ENCODE peak calls at places on chromosomes 11 and 22, in ten cellular contexts. Q is fibroblast of villous mesenchyme, L is transverse colon, E is NB4, I is mesothelial cell of epicardium, M is colonic mucosa, O is GM20000, Y is H1, K is fibroblast of mammary gland, D is fibroblast of the aortic adventitia. V is an unnamed sample.

GRCh38 chr11:35932641-35933571 is 11.0 kb upstream of the LDLRAD3 start:
- DNase-seq in Q (no peak), L (no peak), E (peak), I (no peak), M (no peak), O (no peak), Y (no peak), K (peak), D (peak), V (no peak)

GRCh38 chr11:44619931-44620725 is 54.7 kb downstream of the CD82 start:
- DNase-seq in Q (no peak), L (peak), E (no peak), I (peak), M (peak), O (no peak), Y (no peak), K (no peak), D (no peak), V (peak)

GRCh38 chr11:132245558-132246385 is 875.4 kb downstream of the NTM start:
- DNase-seq in Q (no peak), L (no peak), E (no peak), I (no peak), M (no peak), O (no peak), Y (no peak), K (no peak), D (no peak), V (no peak)

GRCh38 chr22:38866024-38866398 is 6.0 kb downstream of the CBX6 start:
- DNase-seq in Q (no peak), L (no peak), E (no peak), I (no peak), M (no peak), O (no peak), Y (no peak), K (no peak), D (no peak), V (no peak)

GRCh38 chr11:115965754-115966504 is 461.7 kb upstream of the CADM1 start:
- DNase-seq in Q (no peak), L (no peak), E (no peak), I (no peak), M (no peak), O (no peak), Y (no peak), K (no peak), D (no peak), V (no peak)

GRCh38 chr11:114556135-114556534 is 3.5 kb downstream of the NXPE1 start:
- DNase-seq in Q (no peak), L (no peak), E (no peak), I (no peak), M (no peak), O (no peak), Y (no peak), K (no peak), D (peak), V (no peak)

GRCh38 chr22:11627436-11627797 is 3900.6 kb upstream of the OR11H1 start:
- DNase-seq in Q (no peak), L (no peak), E (peak), I (no peak), M (no peak), O (no peak), Y (no peak), K (no peak), D (peak), V (no peak)

GRCh38 chr22:23626286-23626975 is 5.7 kb downstream of the DRICH1 start:
- DNase-seq in Q (no peak), L (no peak), E (no peak), I (no peak), M (no peak), O (no peak), Y (no peak), K (no peak), D (no peak), V (no peak)

GRCh38 chr11:125165111-125165663 is 636 bp downstream of the PKNOX2 start:
- DNase-seq in Q (peak), L (no peak), E (peak), I (no peak), M (no peak), O (peak), Y (no peak), K (peak), D (peak), V (no peak)

GRCh38 chr22:22565991-22566390 is 6.9 kb upstream of the PRAME start:
- DNase-seq in Q (peak), L (no peak), E (peak), I (no peak), M (no peak), O (no peak), Y (no peak), K (peak), D (no peak), V (no peak)

GRCh38 chr11:3105791-3106735 is 48.8 kb upstream of the CARS1 start:
- DNase-seq in Q (no peak), L (no peak), E (no peak), I (no peak), M (peak), O (no peak), Y (no peak), K (no peak), D (no peak), V (no peak)

GRCh38 chr11:66547662-66548009 is 933 bp downstream of the ACTN3 start:
- DNase-seq in Q (no peak), L (no peak), E (no peak), I (no peak), M (no peak), O (no peak), Y (no peak), K (no peak), D (no peak), V (no peak)

GRCh38 chr22:24434472-24435322 is 7.3 kb downstream of the ADORA2A start:
- DNase-seq in Q (peak), L (peak), E (peak), I (no peak), M (no peak), O (peak), Y (no peak), K (no peak), D (peak), V (peak)

GRCh38 chr11:110715541-110715940 is 3.3 kb upstream of the ARHGAP20 start:
- DNase-seq in Q (peak), L (no peak), E (no peak), I (no peak), M (no peak), O (no peak), Y (no peak), K (peak), D (peak), V (no peak)

GRCh38 chr11:304915-305833 is 2.4 kb upstream of the IFITM2 start:
- DNase-seq in Q (peak), L (peak), E (peak), I (no peak), M (peak), O (peak), Y (no peak), K (peak), D (peak), V (no peak)

GRCh38 chr11:61961570-61962212 is 5.7 kb downstream of the FTH1 start:
- DNase-seq in Q (peak), L (peak), E (no peak), I (no peak), M (peak), O (no peak), Y (no peak), K (peak), D (peak), V (no peak)

GRCh38 chr11:116864531-116864930 is 27.1 kb upstream of the APOA1 start:
- DNase-seq in Q (peak), L (no peak), E (no peak), I (no peak), M (no peak), O (no peak), Y (no peak), K (no peak), D (peak), V (no peak)

GRCh38 chr11:67640021-67640757 is 626 bp upstream of the TBX10 start:
- DNase-seq in Q (peak), L (peak), E (peak), I (no peak), M (peak), O (peak), Y (no peak), K (peak), D (peak), V (peak)

GRCh38 chr11:17428930-17429329 is 40.5 kb upstream of the KCNJ11 start:
- DNase-seq in Q (no peak), L (no peak), E (no peak), I (no peak), M (no peak), O (no peak), Y (no peak), K (no peak), D (no peak), V (no peak)
- TF ChIP-seq CTCF in Q (no peak), L (no peak), E (no peak), I (no peak), M (no peak), O (no peak), Y (no peak), K (no peak), D (no peak), V (no peak)

DNA sequence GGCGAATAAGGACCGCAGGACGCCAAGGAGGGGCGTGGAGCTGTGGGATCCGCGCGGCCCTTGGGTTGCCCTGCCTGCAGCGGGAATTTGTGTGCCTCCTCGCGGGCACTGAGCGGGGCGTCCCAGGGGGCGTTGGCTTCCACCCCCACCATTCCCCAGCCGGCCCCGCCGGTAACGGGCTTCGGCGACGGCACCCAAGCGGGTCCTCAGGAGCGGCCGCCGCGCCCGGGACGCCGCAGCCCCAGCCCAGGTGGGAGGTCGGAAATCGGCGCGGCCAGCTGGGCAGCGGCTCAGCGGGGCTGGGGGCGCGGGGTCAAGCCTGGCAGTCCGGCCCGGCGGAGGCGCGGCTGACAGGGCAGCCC is 320 bp downstream of the CLTCL1 start:
- DNase-seq in Q (no peak), L (peak), E (peak), I (peak), M (peak), O (peak), Y (no peak), K (no peak), D (no peak), V (no peak)
- TF ChIP-seq CTCF in Q (no peak), L (no peak), E (no peak), I (no peak), M (no peak), O (no peak), Y (no peak), K (no peak), D (no peak), V (no peak)

DNA sequence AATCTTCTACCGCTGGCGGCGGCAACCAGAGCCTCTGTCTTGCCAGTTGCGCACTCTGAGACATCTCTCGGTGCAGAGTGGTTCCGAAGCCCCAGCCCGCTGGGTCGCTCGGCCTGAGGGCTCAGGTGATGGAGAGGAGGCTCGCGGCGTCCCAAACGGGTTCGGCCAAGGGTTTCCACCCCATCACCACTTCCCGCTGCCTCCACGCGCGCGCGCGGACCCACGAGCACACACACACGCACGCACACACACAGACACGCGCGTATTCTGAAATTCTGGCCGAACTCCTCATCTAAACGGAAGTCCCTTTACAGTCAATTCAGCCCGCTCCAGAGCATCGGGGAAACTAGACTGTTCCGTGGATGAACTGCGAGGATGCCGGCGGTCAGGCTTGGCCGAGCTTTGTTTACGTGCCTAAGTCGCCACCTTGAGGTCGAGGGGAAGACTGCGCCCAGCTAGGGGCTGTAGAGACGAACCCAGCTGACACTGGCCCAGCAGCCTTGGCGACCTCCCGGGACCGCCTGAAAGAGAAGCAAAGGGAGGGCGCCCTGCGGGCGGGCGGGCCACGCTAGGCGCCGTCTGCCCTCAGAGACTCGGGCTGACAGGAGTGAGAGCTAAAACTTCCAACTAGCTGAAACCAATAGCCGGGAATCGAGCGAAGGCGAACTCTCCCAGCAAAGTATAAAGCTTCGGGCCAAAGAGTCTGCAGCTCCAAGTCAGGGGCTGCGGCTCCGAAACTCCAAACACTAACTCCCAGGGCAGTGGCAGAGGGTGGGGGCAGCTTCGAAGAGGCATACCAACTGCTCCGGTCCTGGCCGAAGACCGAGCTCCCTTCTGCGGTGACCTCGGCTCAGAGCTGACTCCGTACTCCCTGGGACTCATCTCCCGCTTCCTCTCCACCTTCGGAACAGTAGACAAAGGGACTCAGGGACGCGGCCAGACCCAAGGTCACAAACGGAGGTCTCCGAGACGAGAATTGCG is 124.8 kb upstream of the C11orf58 start:
- DNase-seq in Q (peak), L (peak), E (peak), I (no peak), M (peak), O (peak), Y (peak), K (peak), D (peak), V (peak)
- TF ChIP-seq CTCF in Q (peak), L (peak), E (peak), I (peak), M (peak), O (peak), Y (peak), K (peak), D (peak), V (peak)

DNA sequence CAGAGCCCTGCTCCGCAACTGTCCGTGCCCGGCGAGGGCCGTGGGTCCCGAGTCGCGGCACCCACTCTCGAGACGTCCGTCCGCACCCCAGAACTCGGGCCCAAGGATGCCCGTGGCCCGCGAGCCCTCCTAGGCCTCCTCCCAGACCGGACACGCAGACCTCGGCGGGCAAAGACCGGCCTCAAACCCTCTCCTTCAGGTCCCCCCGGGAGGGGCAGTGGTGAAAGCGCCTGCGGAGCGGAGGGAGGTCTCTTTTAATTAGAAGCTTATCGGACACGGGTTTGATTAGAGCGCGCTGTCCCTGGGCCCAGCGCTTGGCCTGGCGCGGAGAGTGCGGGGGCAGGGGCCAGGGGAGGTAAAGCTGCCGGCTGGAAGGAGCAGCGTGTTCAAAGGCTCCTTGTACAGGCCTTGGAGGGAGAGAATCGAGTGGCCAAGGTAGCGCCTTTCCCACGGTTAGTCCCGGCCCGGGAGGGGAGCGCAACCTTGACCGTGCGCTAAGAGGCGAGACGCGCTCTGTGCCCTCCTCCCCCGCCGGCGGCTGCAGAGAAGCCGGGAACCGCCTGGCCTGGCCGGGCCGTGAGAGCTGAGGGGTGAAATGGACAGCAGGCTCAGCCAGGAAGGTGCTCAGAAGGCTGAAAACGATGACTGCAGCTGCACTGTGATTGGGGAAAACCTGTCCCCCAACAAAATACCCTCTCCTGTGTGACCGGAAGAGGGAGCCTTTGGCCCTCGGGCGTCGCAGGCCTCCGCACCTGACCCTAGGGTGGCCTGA is 4.6 kb downstream of the WT1 start:
- DNase-seq in Q (no peak), L (no peak), E (no peak), I (no peak), M (no peak), O (peak), Y (no peak), K (no peak), D (no peak), V (no peak)
- TF ChIP-seq CTCF in Q (peak), L (no peak), E (no peak), I (no peak), M (peak), O (no peak), Y (peak), K (peak), D (no peak), V (no peak)